ENCODE peak calls at places on chromosomes 12 and 14, in nine cellular contexts. One of them, this sample, is unnamed.

GRCh38 chr14:101821528-101821927 is 60.0 kb downstream of the PPP2R5C start:
- DNase-seq in body of pancreas: no peak
- DNase-seq in IMR-90: no peak
- DNase-seq in sigmoid colon: no peak
- DNase-seq in uterus: no peak
- DNase-seq in transverse colon: no peak
- DNase-seq in prostate gland: no peak
- DNase-seq in esophagus squamous epithelium: no peak
- DNase-seq in A549: no peak
- DNase-seq in this sample: no peak

GRCh38 chr14:75566321-75566720 is 12.1 kb upstream of the FLVCR2 start:
- DNase-seq in transverse colon: no peak
- DNase-seq in body of pancreas: no peak
- DNase-seq in IMR-90: no peak
- DNase-seq in uterus: no peak
- DNase-seq in A549: no peak
- DNase-seq in prostate gland: peak; percentile 66
- DNase-seq in sigmoid colon: no peak
- DNase-seq in esophagus squamous epithelium: no peak
- DNase-seq in this sample: no peak

GRCh38 chr14:32021341-32021740 is 55.8 kb upstream of the ARHGAP5 start:
- DNase-seq in body of pancreas: no peak
- DNase-seq in sigmoid colon: no peak
- DNase-seq in uterus: no peak
- DNase-seq in A549: no peak
- DNase-seq in esophagus squamous epithelium: no peak
- DNase-seq in prostate gland: no peak
- DNase-seq in transverse colon: no peak
- DNase-seq in IMR-90: no peak
- DNase-seq in this sample: no peak

GRCh38 chr14:69008411-69008810 is 29.3 kb upstream of the ACTN1 start:
- DNase-seq in uterus: no peak
- DNase-seq in esophagus squamous epithelium: no peak
- DNase-seq in sigmoid colon: no peak
- DNase-seq in prostate gland: no peak
- DNase-seq in transverse colon: no peak
- DNase-seq in A549: no peak
- DNase-seq in IMR-90: peak; percentile 64
- DNase-seq in body of pancreas: no peak
- DNase-seq in this sample: peak; percentile 18

GRCh38 chr12:108930155-108930554 is 50.3 kb downstream of the DAO start:
- DNase-seq in uterus: no peak
- DNase-seq in esophagus squamous epithelium: no peak
- DNase-seq in IMR-90: no peak
- DNase-seq in transverse colon: no peak
- DNase-seq in body of pancreas: no peak
- DNase-seq in A549: no peak
- DNase-seq in prostate gland: no peak
- DNase-seq in sigmoid colon: no peak
- DNase-seq in this sample: no peak

GRCh38 chr12:131432532-131433260 is 278.2 kb upstream of the SFSWAP start:
- DNase-seq in uterus: no peak
- DNase-seq in A549: no peak
- DNase-seq in prostate gland: no peak
- DNase-seq in IMR-90: no peak
- DNase-seq in esophagus squamous epithelium: no peak
- DNase-seq in body of pancreas: no peak
- DNase-seq in sigmoid colon: peak; percentile 38
- DNase-seq in transverse colon: no peak
- DNase-seq in this sample: no peak

GRCh38 chr12:46585854-46586621 is 213.5 kb upstream of the SLC38A2 start:
- DNase-seq in esophagus squamous epithelium: no peak
- DNase-seq in transverse colon: peak; percentile 62
- DNase-seq in prostate gland: no peak
- DNase-seq in body of pancreas: peak; percentile 78
- DNase-seq in IMR-90: peak; percentile 92
- DNase-seq in A549: peak; percentile 50
- DNase-seq in sigmoid colon: no peak
- DNase-seq in uterus: no peak
- DNase-seq in this sample: peak; percentile 35

GRCh38 chr12:106084048-106084671 is 54.6 kb downstream of the NUAK1 start:
- DNase-seq in body of pancreas: no peak
- DNase-seq in esophagus squamous epithelium: no peak
- DNase-seq in IMR-90: peak; percentile 88
- DNase-seq in transverse colon: no peak
- DNase-seq in uterus: no peak
- DNase-seq in sigmoid colon: no peak
- DNase-seq in A549: peak; percentile 71
- DNase-seq in prostate gland: no peak
- DNase-seq in this sample: no peak

GRCh38 chr14:92613008-92613658 is 99.6 kb downstream of the RIN3 start:
- DNase-seq in IMR-90: no peak
- DNase-seq in A549: peak; percentile 47
- DNase-seq in sigmoid colon: no peak
- DNase-seq in transverse colon: peak; percentile 50
- DNase-seq in body of pancreas: no peak
- DNase-seq in esophagus squamous epithelium: no peak
- DNase-seq in prostate gland: no peak
- DNase-seq in uterus: no peak
- DNase-seq in this sample: peak; percentile 28

GRCh38 chr14:80239631-80240030 is 28.3 kb upstream of the DIO2 start:
- DNase-seq in esophagus squamous epithelium: no peak
- DNase-seq in prostate gland: no peak
- DNase-seq in A549: no peak
- DNase-seq in uterus: no peak
- DNase-seq in body of pancreas: no peak
- DNase-seq in sigmoid colon: no peak
- DNase-seq in transverse colon: no peak
- DNase-seq in IMR-90: no peak
- DNase-seq in this sample: no peak

GRCh38 chr14:100407376-100408102 is 84.4 kb downstream of the SLC25A47 start:
- DNase-seq in esophagus squamous epithelium: no peak
- DNase-seq in transverse colon: no peak
- DNase-seq in body of pancreas: no peak
- DNase-seq in IMR-90: no peak
- DNase-seq in prostate gland: no peak
- DNase-seq in uterus: no peak
- DNase-seq in A549: no peak
- DNase-seq in sigmoid colon: no peak
- DNase-seq in this sample: no peak

GRCh38 chr12:19915392-19916192 is 452.7 kb upstream of the PDE3A start:
- DNase-seq in sigmoid colon: no peak
- DNase-seq in prostate gland: no peak
- DNase-seq in IMR-90: peak; percentile 44
- DNase-seq in uterus: no peak
- DNase-seq in esophagus squamous epithelium: no peak
- DNase-seq in body of pancreas: peak; percentile 16
- DNase-seq in transverse colon: no peak
- DNase-seq in A549: peak; percentile 60
- DNase-seq in this sample: no peak

GRCh38 chr12:47783821-47784819 is 11.1 kb downstream of the SLC48A1 start:
- DNase-seq in sigmoid colon: peak; percentile 66
- DNase-seq in A549: no peak
- DNase-seq in IMR-90: no peak
- DNase-seq in transverse colon: no peak
- DNase-seq in uterus: no peak
- DNase-seq in prostate gland: no peak
- DNase-seq in esophagus squamous epithelium: no peak
- DNase-seq in body of pancreas: no peak
- DNase-seq in this sample: no peak

GRCh38 chr14:89012272-89013097 is 188.0 kb downstream of the TTC8 start:
- DNase-seq in sigmoid colon: no peak
- DNase-seq in A549: peak; percentile 23
- DNase-seq in body of pancreas: no peak
- DNase-seq in uterus: no peak
- DNase-seq in IMR-90: no peak
- DNase-seq in prostate gland: no peak
- DNase-seq in esophagus squamous epithelium: no peak
- DNase-seq in transverse colon: peak; percentile 25
- DNase-seq in this sample: no peak

GRCh38 chr14:89013698-89014569 is 189.5 kb downstream of the TTC8 start:
- DNase-seq in body of pancreas: no peak
- DNase-seq in transverse colon: no peak
- DNase-seq in esophagus squamous epithelium: no peak
- DNase-seq in uterus: no peak
- DNase-seq in A549: no peak
- DNase-seq in sigmoid colon: no peak
- DNase-seq in IMR-90: no peak
- DNase-seq in prostate gland: no peak
- DNase-seq in this sample: no peak

GRCh38 chr14:89014570-89014847 is 190.1 kb downstream of the TTC8 start:
- DNase-seq in body of pancreas: no peak
- DNase-seq in sigmoid colon: no peak
- DNase-seq in transverse colon: no peak
- DNase-seq in A549: no peak
- DNase-seq in esophagus squamous epithelium: no peak
- DNase-seq in prostate gland: no peak
- DNase-seq in IMR-90: no peak
- DNase-seq in uterus: no peak
- DNase-seq in this sample: no peak

GRCh38 chr14:89011727-89012271 is 187.3 kb downstream of the TTC8 start:
- DNase-seq in prostate gland: no peak
- DNase-seq in A549: peak; percentile 38
- DNase-seq in uterus: no peak
- DNase-seq in body of pancreas: no peak
- DNase-seq in IMR-90: no peak
- DNase-seq in sigmoid colon: no peak
- DNase-seq in esophagus squamous epithelium: no peak
- DNase-seq in transverse colon: no peak
- DNase-seq in this sample: no peak

DNA sequence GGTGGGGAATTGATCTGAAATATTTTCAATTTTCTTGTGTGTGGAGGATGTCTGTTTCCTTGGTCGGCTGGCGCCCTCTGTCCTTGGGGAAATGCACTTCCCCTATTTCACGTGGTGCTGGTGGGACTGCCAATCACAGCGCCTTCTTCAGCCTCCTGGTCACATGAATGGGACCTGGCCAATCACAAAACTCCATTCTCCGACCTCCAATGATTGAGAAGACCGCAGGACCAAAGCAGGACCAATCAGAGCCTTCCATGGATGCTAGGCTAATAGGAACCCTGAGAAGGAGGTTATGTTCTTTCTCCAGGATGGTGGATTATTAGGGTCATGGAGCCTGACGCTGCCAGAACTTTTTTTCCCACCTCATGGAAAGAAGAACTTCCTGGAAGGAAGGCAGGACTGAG is 188.7 kb downstream of the TTC8 start:
- DNase-seq in prostate gland: no peak
- DNase-seq in transverse colon: peak; percentile 79
- DNase-seq in uterus: no peak
- DNase-seq in sigmoid colon: no peak
- DNase-seq in esophagus squamous epithelium: no peak
- DNase-seq in A549: peak; percentile 87
- DNase-seq in IMR-90: peak; percentile 11
- DNase-seq in body of pancreas: peak; percentile 86
- DNase-seq in this sample: no peak
- TF ChIP-seq CTCF in prostate gland: no peak
- TF ChIP-seq CTCF in transverse colon: peak; percentile 41
- TF ChIP-seq CTCF in uterus: no peak
- TF ChIP-seq CTCF in sigmoid colon: no peak
- TF ChIP-seq CTCF in esophagus squamous epithelium: no peak
- TF ChIP-seq CTCF in A549: peak; percentile 47
- TF ChIP-seq CTCF in IMR-90: peak; percentile 51
- TF ChIP-seq CTCF in body of pancreas: no peak
- TF ChIP-seq CTCF in this sample: no peak

DNA sequence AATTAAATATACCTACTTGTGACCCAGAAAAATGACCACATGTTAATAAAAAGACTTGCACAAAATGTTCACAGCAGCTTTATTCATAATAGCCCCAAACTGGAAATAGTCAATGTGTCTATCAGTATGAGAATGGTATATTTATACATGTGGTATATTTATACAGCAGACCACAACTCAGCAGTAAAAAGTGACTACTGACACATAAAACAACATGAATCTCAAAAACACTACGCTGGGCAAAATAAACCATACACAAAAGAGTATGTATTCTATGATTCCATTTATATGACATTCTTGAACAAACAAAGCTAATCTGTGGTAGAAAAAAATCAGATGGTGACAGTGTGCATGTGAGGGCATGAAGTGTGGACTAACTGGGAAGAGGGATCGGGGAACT is 35.1 kb downstream of the ARF6 start:
- DNase-seq in body of pancreas: no peak
- DNase-seq in prostate gland: no peak
- DNase-seq in uterus: no peak
- DNase-seq in sigmoid colon: no peak
- DNase-seq in esophagus squamous epithelium: no peak
- DNase-seq in transverse colon: no peak
- DNase-seq in A549: no peak
- DNase-seq in IMR-90: peak; percentile 36
- DNase-seq in this sample: no peak
- H3K9me3 ChIP-seq in body of pancreas: no peaks in the 10 kb centered on the region
- H3K9me3 ChIP-seq in prostate gland: no peaks in the 10 kb centered on the region
- H3K9me3 ChIP-seq in uterus: no peaks in the 10 kb centered on the region
- H3K9me3 ChIP-seq in sigmoid colon: no peaks in the 10 kb centered on the region
- H3K9me3 ChIP-seq in esophagus squamous epithelium: no peaks in the 10 kb centered on the region
- H3K9me3 ChIP-seq in transverse colon: no peaks in the 10 kb centered on the region
- H3K9me3 ChIP-seq in A549: no peaks in the 10 kb centered on the region
- H3K9me3 ChIP-seq in IMR-90: no peaks in the 10 kb centered on the region
- H3K9me3 ChIP-seq in this sample: no peaks in the 10 kb centered on the region

GRCh38 chr14:64504310-64504896 is at the start of gene ZBTB1:
- DNase-seq in esophagus squamous epithelium: peak; percentile 52
- DNase-seq in prostate gland: peak; percentile 73
- DNase-seq in A549: peak; percentile 90
- DNase-seq in IMR-90: peak; percentile 86
- DNase-seq in transverse colon: peak; percentile 85
- DNase-seq in sigmoid colon: peak; percentile 93
- DNase-seq in uterus: peak; percentile 78
- DNase-seq in body of pancreas: peak; percentile 81
- DNase-seq in this sample: peak; percentile 85
- TF ChIP-seq POLR2A in esophagus squamous epithelium: peak; percentile 91
- TF ChIP-seq POLR2A in prostate gland: peak; percentile 63
- TF ChIP-seq POLR2A in A549: peak; percentile 58
- TF ChIP-seq POLR2A in IMR-90: peak; percentile 91
- TF ChIP-seq POLR2A in transverse colon: peak; percentile 91
- TF ChIP-seq POLR2A in sigmoid colon: peak; percentile 47
- TF ChIP-seq POLR2A in uterus: peak; percentile 63
- TF ChIP-seq POLR2A in body of pancreas: peak; percentile 89
- TF ChIP-seq POLR2A in this sample: peak; percentile 42

DNA sequence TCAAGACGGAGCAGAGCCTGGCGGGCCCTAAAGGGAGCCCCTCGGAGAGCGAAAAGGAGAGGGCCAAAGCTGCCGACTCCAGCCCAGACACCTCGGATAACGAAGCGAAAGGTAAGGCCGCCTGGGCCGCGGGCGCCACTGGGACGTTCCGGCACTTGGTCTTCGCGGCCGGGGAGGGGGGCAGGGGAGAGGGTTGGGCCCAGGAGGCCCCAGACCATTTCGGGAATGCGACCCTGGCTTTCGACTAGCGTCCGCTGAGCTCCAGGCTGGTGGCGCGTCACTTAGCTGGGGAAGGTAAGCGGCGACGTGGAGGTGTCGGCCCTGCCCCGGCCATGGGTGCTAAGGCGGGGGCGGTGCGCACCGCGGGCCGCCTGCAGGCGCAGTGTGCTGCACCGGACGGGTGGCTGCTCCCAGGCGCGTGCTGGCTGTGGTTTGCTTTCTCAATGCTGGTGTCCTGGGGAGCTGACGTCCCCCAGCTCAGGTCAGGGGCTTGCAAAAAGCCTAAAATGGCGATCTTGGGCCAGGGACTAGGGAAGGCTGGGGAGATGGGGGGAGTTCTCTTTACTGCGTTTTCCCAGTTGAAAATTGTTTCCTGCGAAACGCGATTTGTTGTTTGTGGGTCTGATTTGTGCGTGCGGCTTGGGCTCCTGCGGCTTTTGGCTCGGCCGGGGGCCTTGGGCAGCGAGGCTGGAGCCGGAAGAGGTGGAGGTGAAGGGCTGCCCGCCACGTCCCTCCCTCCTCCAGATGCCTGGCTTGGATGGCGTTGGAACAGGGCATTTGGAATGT is 1.1 kb downstream of the HOXC10 start:
- DNase-seq in IMR-90: no peak
- DNase-seq in esophagus squamous epithelium: no peak
- DNase-seq in transverse colon: no peak
- DNase-seq in uterus: no peak
- DNase-seq in prostate gland: no peak
- DNase-seq in sigmoid colon: no peak
- DNase-seq in body of pancreas: no peak
- DNase-seq in A549: no peak
- DNase-seq in this sample: no peak
- TF ChIP-seq CTCF in IMR-90: no peak
- TF ChIP-seq CTCF in esophagus squamous epithelium: no peak
- TF ChIP-seq CTCF in transverse colon: no peak
- TF ChIP-seq CTCF in uterus: no peak
- TF ChIP-seq CTCF in prostate gland: no peak
- TF ChIP-seq CTCF in sigmoid colon: no peak
- TF ChIP-seq CTCF in body of pancreas: no peak
- TF ChIP-seq CTCF in A549: no peak
- TF ChIP-seq CTCF in this sample: no peak